ENCODE peak calls at places on chromosomes 1 and 21, in eight cellular contexts. N is dorsolateral prefrontal cortex, E is OCI-LY7, I is PC-3, O is A549, M is body of pancreas, D is astrocyte of the spinal cord, B is AG09309. C is an unnamed sample.

GRCh38 chr21:40254540-40255455 is 387.6 kb downstream of the PCP4 start:
- DNase-seq in I (no peak), O (no peak), M (no peak), E (no peak), B (no peak), N (peak), D (peak), C (no peak)

GRCh38 chr1:32816676-32817158 is 441 bp downstream of the YARS1 start:
- DNase-seq in O (peak), N (no peak), D (peak), E (no peak), I (peak), M (peak), B (no peak), C (no peak)

GRCh38 chr21:14321042-14321441 is 61.9 kb downstream of the HSPA13 start:
- DNase-seq in E (no peak), M (no peak), D (peak), I (peak), B (no peak), N (no peak), O (no peak), C (no peak)

GRCh38 chr1:193310569-193310968 is 124.2 kb upstream of the B3GALT2 start:
- DNase-seq in B (no peak), E (no peak), O (no peak), M (peak), D (no peak), I (no peak), N (no peak), C (no peak)

GRCh38 chr1:202164271-202165037 is 4.1 kb upstream of the PTPN7 start:
- DNase-seq in O (no peak), E (peak), I (no peak), N (no peak), B (no peak), D (no peak), M (no peak), C (no peak)

GRCh38 chr1:241985787-241986186 is 13.1 kb downstream of the MAP1LC3C start:
- DNase-seq in D (peak), B (no peak), I (peak), E (peak), M (peak), O (peak), N (no peak), C (no peak)

GRCh38 chr1:10629816-10630571 is 155.2 kb downstream of the PEX14 start:
- DNase-seq in N (no peak), B (no peak), I (no peak), D (no peak), E (no peak), M (no peak), O (no peak), C (no peak)

GRCh38 chr1:31782766-31783410 is 18.7 kb upstream of the ADGRB2 start:
- DNase-seq in B (no peak), D (no peak), M (no peak), I (no peak), E (no peak), N (peak), O (no peak), C (no peak)

GRCh38 chr1:26696645-26697440 is 1.0 kb downstream of the ARID1A start:
- DNase-seq in D (no peak), M (peak), B (no peak), E (peak), O (no peak), N (no peak), I (no peak), C (no peak)

GRCh38 chr1:232223309-232223708 is 406.6 kb downstream of the SIPA1L2 start:
- DNase-seq in O (no peak), I (no peak), M (no peak), D (no peak), N (no peak), E (no peak), B (no peak), C (no peak)

GRCh38 chr1:110674337-110675059 is at the start of gene KCNA3:
- DNase-seq in I (no peak), D (no peak), E (peak), N (peak), B (no peak), M (peak), O (no peak), C (no peak)

DNA sequence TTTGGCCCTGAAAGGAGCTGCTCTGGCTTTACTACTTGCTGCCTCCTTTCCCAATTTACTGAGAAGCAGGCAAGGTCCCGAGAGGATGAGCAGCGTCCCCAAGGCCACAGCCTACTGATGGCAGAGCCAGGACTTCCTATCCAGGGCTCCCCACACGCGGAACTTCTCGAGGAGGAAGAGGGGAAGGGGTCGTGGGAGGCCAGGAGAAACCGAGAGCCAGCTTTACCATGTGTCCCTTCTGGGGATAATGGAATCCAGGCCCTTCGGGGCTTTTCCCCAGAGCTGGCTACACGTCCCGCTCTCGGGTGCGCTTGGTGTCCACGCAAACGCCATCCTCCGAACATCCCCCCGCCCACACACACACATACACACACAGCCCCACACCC is 4.3 kb upstream of the CCN1 start:
- DNase-seq in I (peak), B (peak), O (no peak), M (no peak), D (no peak), E (no peak), N (no peak), C (no peak)
- H3K4me3 ChIP-seq in I (peak), B (peak), O (peak), M (peak), D (peak), E (no peak), N (peak), C (peak)

GRCh38 chr1:100921110-100921706 is 25.3 kb downstream of the SLC30A7 start:
- DNase-seq in B (peak), N (no peak), M (no peak), I (peak), E (peak), O (peak), D (peak), C (peak)
- TF ChIP-seq CTCF in B (peak), N (peak), M (peak), I (peak), E (peak), O (peak), D (peak), C (peak)

GRCh38 chr1:2049225-2049516 is 1.0 kb upstream of the PRKCZ start:
- DNase-seq in I (no peak), O (no peak), E (no peak), B (no peak), D (no peak), N (no peak), M (no peak), C (no peak)
- H3K4me3 ChIP-seq in I (peak), O (peak), E (peak), B (no peak), D (no peak), N (no peak), M (no peak), C (no peak)

DNA sequence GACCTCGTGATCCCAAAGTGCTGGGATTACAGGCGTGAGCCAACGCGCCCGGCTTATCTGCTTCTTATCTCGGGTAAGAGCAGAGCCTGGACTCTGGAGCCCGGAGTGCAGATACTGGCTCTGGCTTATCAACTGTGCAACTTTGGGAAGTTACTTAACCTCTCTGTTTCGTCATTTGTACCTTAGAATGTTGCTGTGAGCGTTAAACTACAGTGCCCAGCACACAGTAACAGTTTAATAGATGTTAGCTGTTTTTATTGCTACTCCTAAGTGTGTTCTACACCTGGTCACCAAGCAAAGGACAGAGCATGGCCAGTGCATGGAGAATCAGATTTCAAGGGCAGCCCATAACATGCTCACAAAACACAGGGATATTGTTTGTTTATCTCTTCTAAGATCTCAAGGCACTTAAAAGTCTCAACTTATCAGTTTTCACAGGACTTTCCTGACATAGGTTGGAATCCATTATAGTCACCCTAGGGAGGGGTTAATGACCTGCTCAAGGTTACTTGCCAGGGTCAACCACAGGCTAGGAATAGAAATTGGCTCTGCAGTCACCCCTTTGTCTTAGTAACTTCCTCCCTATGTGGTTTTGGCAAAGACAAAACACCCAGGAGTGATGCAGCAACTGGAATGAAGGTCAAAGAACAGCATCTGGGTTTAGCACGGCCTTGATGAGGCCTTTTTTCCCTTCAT is 22.5 kb upstream of the SRP9 start:
- DNase-seq in E (no peak), I (peak), B (peak), N (no peak), O (no peak), D (peak), M (peak), C (no peak)
- TF ChIP-seq CTCF in E (no peak), I (no peak), B (no peak), N (no peak), O (no peak), D (no peak), M (no peak), C (no peak)

DNA sequence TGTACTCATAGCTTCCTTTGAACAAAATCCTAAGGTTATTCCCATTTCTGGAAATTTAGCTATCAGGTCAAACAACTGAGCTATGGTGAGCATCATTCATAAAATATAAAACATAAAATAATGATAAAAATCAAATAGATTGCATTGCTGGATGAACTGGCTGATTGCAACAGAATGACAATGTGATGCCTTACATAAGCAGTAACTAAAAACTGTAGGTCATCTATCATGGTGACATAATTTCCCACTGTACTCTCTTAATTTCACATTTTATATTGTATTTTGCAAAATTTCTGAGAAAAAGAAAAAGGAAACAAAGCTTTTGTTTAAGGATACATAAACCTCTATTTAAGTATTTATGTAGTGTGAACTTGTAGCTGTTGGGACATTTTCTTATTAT is 4.6 kb downstream of the PTGER3 start:
- DNase-seq in M (no peak), E (no peak), N (no peak), B (no peak), O (no peak), D (no peak), I (no peak), C (no peak)
- H3K4me3 ChIP-seq in M (no peak), E (no peak), N (no peak), B (no peak), O (no peak), D (no peak), I (no peak), C (no peak)

GRCh38 chr1:231107600-231108326 is 54.1 kb upstream of the TRIM67 start:
- DNase-seq in I (no peak), M (no peak), D (no peak), O (no peak), N (no peak), B (no peak), E (no peak), C (no peak)
- TF ChIP-seq CTCF in I (no peak), M (no peak), D (no peak), O (no peak), N (no peak), B (no peak), E (no peak), C (no peak)

DNA sequence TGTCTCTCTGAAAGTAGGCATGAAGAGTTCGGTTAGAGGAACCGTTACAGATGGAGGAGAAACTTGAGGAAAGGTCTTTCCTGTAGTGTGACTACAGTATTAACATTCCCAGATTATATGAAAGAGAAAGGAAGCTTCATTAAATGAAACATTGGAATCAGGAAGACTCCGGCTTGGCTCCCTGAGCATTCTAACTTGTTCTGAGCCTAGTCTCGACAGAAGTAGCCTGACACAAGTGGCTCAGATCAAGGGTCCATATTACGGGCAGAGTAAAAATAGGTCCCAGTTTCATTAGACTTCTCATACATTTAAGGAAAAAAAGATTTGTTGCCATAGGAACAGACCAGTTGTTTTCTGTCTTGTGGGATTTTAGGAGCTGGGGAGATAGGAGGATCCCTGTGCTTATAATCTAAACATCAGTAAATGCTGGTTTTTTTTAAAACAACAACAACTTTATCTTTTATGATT is 12.8 kb downstream of the SMAP2 start:
- DNase-seq in M (no peak), B (no peak), N (no peak), D (no peak), E (no peak), O (no peak), I (no peak), C (no peak)
- H3K4me3 ChIP-seq in M (no peak), B (no peak), N (peak), D (no peak), E (peak), O (no peak), I (no peak), C (no peak)

GRCh38 chr1:229127301-229127700 is 143.6 kb upstream of the RAB4A start:
- DNase-seq in B (no peak), N (no peak), E (no peak), I (no peak), M (no peak), D (peak), O (no peak), C (no peak)
- TF ChIP-seq CTCF in B (no peak), N (no peak), E (no peak), I (no peak), M (no peak), D (no peak), O (no peak), C (no peak)